ENCODE peak calls at places on chromosomes 2 and 18, in five cellular contexts. R is HEK293T, W is H1, Z is HepG2, B is NT2/D1. Y is an unnamed sample.

GRCh38 chr2:68740184-68740914 is 5.7 kb downstream of the ARHGAP25 start:
- DNase-seq in W (no peak), B (no peak), R (no peak), Z (no peak), Y (no peak)

GRCh38 chr2:205835251-205835900 is 153.1 kb downstream of the NRP2 start:
- DNase-seq in B (no peak), W (peak; percentile 33), R (no peak), Z (no peak), Y (no peak)

GRCh38 chr18:50268022-50268747 is 1.9 kb upstream of the CFAP53 start:
- DNase-seq in R (peak; percentile 55), Z (no peak), B (peak; percentile 51), W (peak; percentile 94), Y (peak; percentile 62)

GRCh38 chr2:9364791-9365497 is 58.4 kb downstream of the ITGB1BP1 start:
- DNase-seq in B (no peak), R (no peak), Z (peak; percentile 79), W (no peak), Y (no peak)

GRCh38 chr2:146004470-146004869 is 1484.6 kb upstream of the ZEB2 start:
- DNase-seq in W (no peak), B (no peak), Z (no peak), R (no peak), Y (no peak)

GRCh38 chr2:202932425-202933138 is 20.5 kb downstream of the CARF start:
- DNase-seq in B (no peak), Z (no peak), W (no peak), R (no peak), Y (no peak)

GRCh38 chr2:200095436-200095835 is 140.1 kb downstream of the MAIP1 start:
- DNase-seq in W (no peak), Z (no peak), B (no peak), R (no peak), Y (no peak)

GRCh38 chr2:241617431-241618154 is 19.4 kb downstream of the THAP4 start:
- DNase-seq in Z (no peak), W (no peak), B (no peak), R (no peak), Y (peak; percentile 35)

GRCh38 chr2:223319601-223320000 is 267.6 kb downstream of the KCNE4 start:
- DNase-seq in R (no peak), W (no peak), B (no peak), Z (no peak), Y (no peak)

GRCh38 chr2:55010915-55011314 is 39.3 kb downstream of the RTN4 start:
- DNase-seq in B (no peak), R (no peak), W (no peak), Z (peak; percentile 28), Y (no peak)

GRCh38 chr2:98455494-98455976 is 10.9 kb downstream of the INPP4A start:
- DNase-seq in W (peak; percentile 16), R (no peak), B (no peak), Z (no peak), Y (peak; percentile 68)

GRCh38 chr2:202813387-202813786 is 58.2 kb downstream of the ICA1L start:
- DNase-seq in R (no peak), Z (no peak), B (no peak), W (no peak), Y (no peak)

GRCh38 chr2:136128905-136129304 is 11.0 kb upstream of the CXCR4 start:
- DNase-seq in W (no peak), B (no peak), R (no peak), Z (peak; percentile 26), Y (no peak)

GRCh38 chr2:188571543-188571942 is 279.9 kb downstream of the GULP1 start:
- DNase-seq in Z (no peak), W (no peak), R (no peak), B (no peak), Y (no peak)

GRCh38 chr2:197575987-197576386 is 60.1 kb downstream of the MOB4 start:
- DNase-seq in Z (no peak), B (no peak), W (no peak), R (no peak), Y (no peak)

GRCh38 chr18:62264984-62265383 is 60.1 kb upstream of the TNFRSF11A start:
- DNase-seq in B (no peak), R (no peak), W (no peak), Z (no peak), Y (no peak)

GRCh38 chr2:96977631-96978195 is 8.7 kb downstream of the FAM178B start:
- DNase-seq in B (no peak), R (no peak), W (no peak), Z (no peak), Y (no peak)

GRCh38 chr2:241564596-241565411 is 6.3 kb downstream of the BOK start:
- DNase-seq in W (no peak), R (no peak), Z (no peak), B (no peak), Y (no peak)

GRCh38 chr2:12807907-12808810 is 91.4 kb downstream of the TRIB2 start:
- DNase-seq in R (no peak), B (no peak), W (no peak), Z (no peak), Y (no peak)

GRCh38 chr18:39675358-39675757 is 2109.8 kb upstream of the CELF4 start:
- DNase-seq in Z (peak; percentile 4), W (no peak), B (no peak), R (peak; percentile 31), Y (no peak)

GRCh38 chr2:9668686-9669338 is 38.0 kb upstream of the YWHAQ start:
- DNase-seq in B (no peak), R (no peak), W (no peak), Z (no peak), Y (no peak)

GRCh38 chr2:118902279-118903028 is 39.5 kb upstream of the MARCO start:
- DNase-seq in B (no peak), R (no peak), W (no peak), Z (no peak), Y (no peak)

GRCh38 chr2:23900927-23901322 is 26.0 kb downstream of the ATAD2B start:
- DNase-seq in Z (peak; percentile 22), R (no peak), W (no peak), B (no peak), Y (no peak)

GRCh38 chr2:112198780-112199179 is 56.1 kb downstream of the ZC3H8 start:
- DNase-seq in B (no peak), W (no peak), R (no peak), Z (no peak), Y (no peak)

DNA sequence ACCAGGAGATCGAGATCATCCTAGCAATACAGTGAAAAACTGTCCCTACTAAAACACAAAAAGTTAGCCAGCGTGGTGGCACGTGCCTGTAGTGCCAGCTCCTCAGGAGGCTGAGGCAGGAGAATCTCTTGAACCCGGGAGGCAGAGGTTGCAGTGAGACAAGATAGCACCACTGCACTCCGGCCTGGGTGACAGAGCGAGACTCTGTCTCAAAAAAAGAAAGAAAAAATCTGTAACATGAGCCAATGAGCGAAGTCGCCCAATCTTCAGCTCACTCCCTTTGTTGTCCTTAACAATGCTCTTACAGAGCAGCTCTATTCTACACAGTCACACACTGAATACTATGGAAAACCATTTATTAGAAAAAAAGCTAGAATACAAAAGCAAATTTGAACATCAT is 22.0 kb downstream of the FAM98A start:
- DNase-seq in W (no peak), Z (no peak), B (no peak), R (no peak), Y (no peak)
- TF ChIP-seq SUZ12 in W (no peak), Z (no peak), B (no peak), R (no peak), Y (no peak)

GRCh38 chr18:13220326-13220991 is 1.9 kb downstream of the LDLRAD4 start:
- DNase-seq in Z (no peak), R (no peak), B (no peak), W (no peak), Y (no peak)

GRCh38 chr18:13223341-13224148 is 5.0 kb downstream of the LDLRAD4 start:
- DNase-seq in W (no peak), Z (no peak), R (no peak), B (no peak), Y (no peak)

GRCh38 chr18:13219576-13219975 is 1.0 kb downstream of the LDLRAD4 start:
- DNase-seq in R (no peak), W (no peak), B (no peak), Z (no peak), Y (no peak)

GRCh38 chr18:13222371-13223281 is 4.1 kb downstream of the LDLRAD4 start:
- DNase-seq in Z (peak; percentile 42), R (peak; percentile 31), B (no peak), W (no peak), Y (no peak)

DNA sequence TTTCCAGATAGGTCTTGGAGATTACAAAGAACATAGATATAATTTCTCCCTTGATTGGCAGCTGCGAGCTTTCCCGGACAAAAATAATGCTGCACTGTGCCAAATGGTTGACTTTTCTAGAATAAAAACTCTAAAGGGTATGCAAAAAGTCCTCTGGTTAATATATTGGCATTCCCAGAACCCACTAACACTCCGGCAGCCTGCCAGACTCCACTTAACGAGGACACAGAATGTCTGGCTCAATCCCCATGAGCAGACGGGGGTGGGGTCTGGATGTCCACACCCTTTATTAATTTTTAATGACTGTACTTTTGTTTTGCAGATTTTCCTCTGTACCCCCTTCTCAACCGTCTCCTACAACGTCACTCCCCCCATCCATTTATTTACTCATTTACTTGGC is 3.3 kb downstream of the LDLRAD4 start:
- DNase-seq in R (no peak), W (no peak), Z (no peak), B (no peak), Y (no peak)
- TF ChIP-seq SUZ12 in R (no peak), W (no peak), Z (no peak), B (no peak), Y (no peak)

DNA sequence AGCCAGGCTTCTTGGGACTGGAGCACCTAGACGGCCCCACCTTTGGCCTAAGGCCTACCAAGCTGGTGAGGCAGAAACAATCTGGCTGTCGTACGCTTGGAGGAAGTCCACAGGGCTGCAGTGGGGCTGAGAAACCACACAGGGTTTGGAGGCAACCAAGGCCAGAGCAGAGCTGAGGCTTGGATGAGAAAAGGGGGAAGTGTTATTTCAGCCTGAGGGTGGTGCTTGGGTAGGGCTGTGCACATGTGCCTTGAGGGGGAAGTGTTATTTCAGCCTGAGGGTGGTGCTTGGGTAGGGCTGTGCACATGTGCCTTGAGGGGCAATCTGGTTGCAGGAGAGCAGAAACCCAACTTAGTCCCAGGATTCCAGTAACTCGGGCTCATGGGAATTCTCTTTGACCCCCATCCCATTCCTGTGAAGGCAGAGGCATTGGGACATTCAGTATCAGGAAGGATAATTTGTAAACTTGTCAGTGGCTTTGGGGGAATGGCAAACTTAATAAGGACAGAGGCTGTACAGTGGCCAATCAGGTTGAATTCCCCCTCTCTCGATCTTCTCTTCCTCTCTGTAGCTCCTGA is 973 bp upstream of the FBXO41 start:
- DNase-seq in Z (no peak), W (no peak), B (no peak), R (no peak), Y (peak; percentile 49)
- TF ChIP-seq SUZ12 in Z (no peak), W (no peak), B (no peak), R (no peak), Y (no peak)

GRCh38 chr2:134206573-134206972 is 47.3 kb upstream of the MGAT5 start:
- DNase-seq in W (no peak), Z (no peak), R (no peak), B (no peak), Y (no peak)
- TF ChIP-seq SUZ12 in W (no peak), Z (no peak), R (no peak), B (no peak), Y (no peak)

GRCh38 chr18:8685914-8686216 is 19.5 kb upstream of the MTCL1 start:
- DNase-seq in B (no peak), W (no peak), R (no peak), Z (no peak), Y (no peak)
- TF ChIP-seq SUZ12 in B (no peak), W (no peak), R (no peak), Z (no peak), Y (no peak)

Y was measured in GM12878.